ENCODE peak calls at places on chromosomes 2 and 18, in ten cellular contexts. U, N, E, I, K, A, Z, Q, M and L are unnamed samples.

GRCh38 chr2:188677182-188677581 is 297.0 kb upstream of the COL3A1 start:
- DNase-seq in U (no peak), N (no peak), E (no peak), I (no peak), K (no peak), A (no peak), Z (no peak), Q (no peak), M (no peak), L (no peak)

GRCh38 chr2:162254472-162254871 is 11.2 kb upstream of the FAP start:
- DNase-seq in U (no peak), N (no peak), E (no peak), I (no peak), K (no peak), A (no peak), Z (no peak), Q (no peak), M (no peak), L (no peak)

GRCh38 chr2:238861766-238862315 is 14.0 kb downstream of the TWIST2 start:
- DNase-seq in U (no peak), N (no peak), E (no peak), I (no peak), K (no peak), A (no peak), Z (no peak), Q (no peak), M (no peak), L (no peak)

GRCh38 chr2:100592226-100592625 is 29.4 kb downstream of the PDCL3 start:
- DNase-seq in U (no peak), N (no peak), E (no peak), I (no peak), K (no peak), A (no peak), Z (no peak), Q (no peak), M (no peak), L (no peak)

GRCh38 chr2:218944759-218945404 is 14.6 kb upstream of the CDK5R2 start:
- DNase-seq in U (no peak), N (no peak), E (no peak), I (no peak), K (no peak), A (no peak), Z (no peak), Q (no peak), M (no peak), L (no peak)

GRCh38 chr18:24734058-24734457 is 273.6 kb downstream of the HRH4 start:
- DNase-seq in U (no peak), N (no peak), E (no peak), I (no peak), K (no peak), A (no peak), Z (no peak), Q (no peak), M (no peak), L (no peak)

GRCh38 chr2:97699765-97700444 is 13.5 kb upstream of the ZAP70 start:
- DNase-seq in U (peak; percentile 64), N (no peak), E (no peak), I (no peak), K (peak; percentile 74), A (peak; percentile 21), Z (no peak), Q (peak; percentile 85), M (peak; percentile 56), L (peak; percentile 23)

GRCh38 chr2:238946586-238947242 is 98.8 kb downstream of the TWIST2 start:
- DNase-seq in U (no peak), N (no peak), E (no peak), I (no peak), K (peak; percentile 42), A (no peak), Z (peak; percentile 30), Q (no peak), M (peak; percentile 31), L (no peak)

GRCh38 chr2:239247401-239248245 is 153.2 kb downstream of the HDAC4 start:
- DNase-seq in U (no peak), N (no peak), E (no peak), I (peak; percentile 43), K (no peak), A (no peak), Z (no peak), Q (no peak), M (no peak), L (no peak)

GRCh38 chr2:106991866-106992265 is 105.9 kb upstream of the ST6GAL2 start:
- DNase-seq in U (no peak), N (no peak), E (no peak), I (no peak), K (no peak), A (no peak), Z (no peak), Q (no peak), M (no peak), L (no peak)

GRCh38 chr18:60100805-60101204 is 201.0 kb downstream of the PMAIP1 start:
- DNase-seq in U (no peak), N (no peak), E (no peak), I (no peak), K (no peak), A (no peak), Z (no peak), Q (no peak), M (no peak), L (no peak)

GRCh38 chr2:123262856-123263255 is 762.2 kb upstream of the CNTNAP5 start:
- DNase-seq in U (no peak), N (no peak), E (no peak), I (no peak), K (no peak), A (no peak), Z (no peak), Q (no peak), M (no peak), L (no peak)

GRCh38 chr2:145652546-145652945 is 1132.6 kb upstream of the ZEB2 start:
- DNase-seq in U (no peak), N (no peak), E (no peak), I (no peak), K (no peak), A (no peak), Z (no peak), Q (no peak), M (no peak), L (no peak)

GRCh38 chr2:160909781-160910242 is 250.4 kb upstream of the TANK start:
- DNase-seq in U (no peak), N (no peak), E (no peak), I (no peak), K (no peak), A (no peak), Z (no peak), Q (peak; percentile 6), M (no peak), L (no peak)

GRCh38 chr18:68699043-68699442 is 15.9 kb downstream of the TMX3 start:
- DNase-seq in U (no peak), N (no peak), E (no peak), I (no peak), K (no peak), A (no peak), Z (no peak), Q (no peak), M (no peak), L (no peak)

GRCh38 chr18:8685141-8685913 is 20.0 kb upstream of the MTCL1 start:
- DNase-seq in U (no peak), N (no peak), E (no peak), I (no peak), K (no peak), A (no peak), Z (no peak), Q (no peak), M (peak; percentile 40), L (no peak)

GRCh38 chr18:36519358-36519757 is 221.8 kb downstream of the FHOD3 start:
- DNase-seq in U (no peak), N (no peak), E (no peak), I (no peak), K (no peak), A (no peak), Z (no peak), Q (no peak), M (no peak), L (no peak)

GRCh38 chr2:205885492-205886099 is 200.4 kb downstream of the INO80D start:
- DNase-seq in U (peak; percentile 85), N (peak; percentile 30), E (peak; percentile 78), I (peak; percentile 75), K (peak; percentile 95), A (peak; percentile 36), Z (peak; percentile 61), Q (peak; percentile 44), M (peak; percentile 90), L (peak; percentile 6)

GRCh38 chr2:129192841-129193253 is 786.6 kb upstream of the RAB6C start:
- DNase-seq in U (no peak), N (no peak), E (no peak), I (no peak), K (no peak), A (no peak), Z (no peak), Q (no peak), M (no peak), L (no peak)
- H3K27ac ChIP-seq in U (no peak overlapping the region), N (no peak overlapping the region), E (no peak overlapping the region), I (no peak overlapping the region), K (no peak overlapping the region), A (no peak overlapping the region), Z (no peak overlapping the region), Q (no peak overlapping the region), M (no peak overlapping the region), L (no peak overlapping the region)

GRCh38 chr2:217853961-217854360 is 148.8 kb downstream of the TNS1 start:
- DNase-seq in U (no peak), N (no peak), E (no peak), I (no peak), K (no peak), A (no peak), Z (no peak), Q (no peak), M (no peak), L (no peak)
- H3K27ac ChIP-seq in U (no peak overlapping the region), N (no peak overlapping the region), E (peak overlapping the region; percentile 89), I (peak overlapping the region; percentile 97), K (no peak overlapping the region), A (peak overlapping the region; percentile 59), Z (peak overlapping the region; percentile 69), Q (no peak overlapping the region), M (no peak overlapping the region), L (no peak overlapping the region)

GRCh38 chr2:20862850-20863249 is 39.9 kb upstream of the LDAH start:
- DNase-seq in U (no peak), N (no peak), E (no peak), I (no peak), K (no peak), A (no peak), Z (no peak), Q (no peak), M (no peak), L (no peak)

DNA sequence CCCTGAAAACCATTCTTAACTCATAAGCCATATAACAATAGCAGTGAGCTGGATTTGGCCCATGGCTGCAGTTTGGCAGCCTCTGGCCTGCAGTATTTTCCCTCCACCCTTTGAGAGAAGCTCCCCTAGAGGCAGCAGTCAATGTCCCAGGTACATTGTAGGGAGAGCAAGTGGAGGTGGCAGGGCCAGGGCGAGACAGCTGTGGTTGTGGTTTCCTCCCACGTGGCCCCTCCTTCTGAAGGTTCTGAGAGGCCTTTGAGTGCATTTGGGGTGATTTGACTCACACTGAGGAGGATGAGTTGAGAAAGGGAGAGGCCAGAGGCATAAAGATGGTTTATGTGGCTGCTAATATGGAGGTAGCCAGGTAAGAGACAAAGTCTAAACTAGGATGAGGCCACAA is 45.5 kb upstream of the LDAH start:
- DNase-seq in U (no peak), N (no peak), E (no peak), I (no peak), K (no peak), A (no peak), Z (no peak), Q (peak; percentile 46), M (no peak), L (peak; percentile 86)
- H3K27ac ChIP-seq in U (no peak overlapping the region), N (no peak overlapping the region), E (no peak overlapping the region), I (no peak overlapping the region), K (no peak overlapping the region), A (no peak overlapping the region), Z (no peak overlapping the region), Q (no peak overlapping the region), M (no peak overlapping the region), L (no peak overlapping the region)

GRCh38 chr18:13221821-13222220 is 3.3 kb downstream of the LDLRAD4 start:
- DNase-seq in U (no peak), N (no peak), E (peak; percentile 61), I (no peak), K (peak; percentile 94), A (no peak), Z (no peak), Q (no peak), M (no peak), L (no peak)
- H3K27ac ChIP-seq in U (no peak overlapping the region), N (no peak overlapping the region), E (peak overlapping the region; percentile 83), I (peak overlapping the region; percentile 81), K (peak overlapping the region; percentile 43), A (no peak overlapping the region), Z (no peak overlapping the region), Q (peak overlapping the region; percentile 82), M (no peak overlapping the region), L (no peak overlapping the region)